ENCODE peak calls at places on chromosome 2, in eight cellular contexts. U is heart left ventricle, J is pancreas, E is sigmoid colon, L is breast epithelium, B is adrenal gland, Q is ovary, W is heart right ventricle. T is an unnamed sample.

GRCh38 chr2:239675856-239676715 is 275.3 kb upstream of the HDAC4 start:
- DNase-seq in E (no peak), W (no peak), U (no peak), B (no peak), Q (peak; percentile 2), J (no peak), L (peak; percentile 28), T (no peak)

GRCh38 chr2:111028720-111029119 is 92.0 kb upstream of the BCL2L11 start:
- DNase-seq in J (no peak), Q (no peak), W (no peak), L (no peak), E (no peak), B (no peak), U (no peak), T (no peak)

GRCh38 chr2:217092710-217093379 is 233.0 kb upstream of the TNP1 start:
- DNase-seq in B (no peak), E (no peak), J (no peak), Q (no peak), U (peak; percentile 30), W (no peak), L (no peak), T (no peak)

GRCh38 chr2:22801071-22801470 is 583.9 kb upstream of the KLHL29 start:
- DNase-seq in J (no peak), L (no peak), B (no peak), W (no peak), E (no peak), U (no peak), Q (no peak), T (no peak)

GRCh38 chr2:101398026-101398830 is 10.9 kb upstream of the CREG2 start:
- DNase-seq in W (no peak), B (no peak), L (peak; percentile 3), Q (no peak), J (no peak), U (no peak), E (no peak), T (no peak)

GRCh38 chr2:109452318-109453305 is 161.2 kb downstream of the SEPTIN10 start:
- DNase-seq in Q (no peak), B (no peak), J (no peak), E (peak; percentile 52), U (no peak), W (no peak), L (no peak), T (no peak)

GRCh38 chr2:221060335-221060734 is 511.8 kb downstream of the EPHA4 start:
- DNase-seq in W (no peak), B (no peak), Q (no peak), L (no peak), E (no peak), U (no peak), J (no peak), T (no peak)

GRCh38 chr2:235967358-235967757 is 200.8 kb downstream of the GBX2 start:
- DNase-seq in U (no peak), J (no peak), E (no peak), Q (no peak), B (no peak), L (no peak), W (no peak), T (no peak)

GRCh38 chr2:3566806-3567205 is 8.3 kb upstream of the RPS7 start:
- DNase-seq in L (no peak), E (no peak), Q (no peak), W (no peak), J (no peak), U (no peak), B (no peak), T (no peak)

GRCh38 chr2:222706616-222707015 is 35.2 kb downstream of the MOGAT1 start:
- DNase-seq in W (no peak), Q (no peak), J (no peak), B (no peak), U (no peak), E (no peak), L (no peak), T (no peak)

GRCh38 chr2:214542866-214543265 is 132.0 kb downstream of the VWC2L start:
- DNase-seq in Q (no peak), E (no peak), J (no peak), L (no peak), U (no peak), B (no peak), W (no peak), T (no peak)

GRCh38 chr2:199273043-199273647 is 184.6 kb downstream of the SATB2 start:
- DNase-seq in B (no peak), Q (no peak), L (no peak), W (no peak), U (no peak), E (no peak), J (no peak), T (no peak)

GRCh38 chr2:170943596-170943995 is 14.5 kb downstream of the GORASP2 start:
- DNase-seq in Q (no peak), W (no peak), U (no peak), L (no peak), B (peak; percentile 19), J (no peak), E (no peak), T (no peak)

GRCh38 chr2:62501794-62502500 is 4.0 kb downstream of the TMEM17 start:
- DNase-seq in J (no peak), L (no peak), W (no peak), Q (no peak), B (no peak), U (no peak), E (no peak), T (no peak)

GRCh38 chr2:62506421-62506750 is 391 bp upstream of the TMEM17 start:
- DNase-seq in J (no peak), W (no peak), B (no peak), Q (no peak), E (no peak), U (no peak), L (no peak), T (no peak)

GRCh38 chr2:62505649-62506420 is at the start of gene TMEM17:
- DNase-seq in Q (peak; percentile 95), W (peak; percentile 93), E (peak; percentile 97), B (peak; percentile 95), L (peak; percentile 86), J (peak; percentile 91), U (peak; percentile 95), T (peak; percentile 79)

GRCh38 chr2:62504657-62505056 is 1.3 kb downstream of the TMEM17 start:
- DNase-seq in L (no peak), E (no peak), W (no peak), U (no peak), J (no peak), Q (no peak), B (no peak), T (no peak)

DNA sequence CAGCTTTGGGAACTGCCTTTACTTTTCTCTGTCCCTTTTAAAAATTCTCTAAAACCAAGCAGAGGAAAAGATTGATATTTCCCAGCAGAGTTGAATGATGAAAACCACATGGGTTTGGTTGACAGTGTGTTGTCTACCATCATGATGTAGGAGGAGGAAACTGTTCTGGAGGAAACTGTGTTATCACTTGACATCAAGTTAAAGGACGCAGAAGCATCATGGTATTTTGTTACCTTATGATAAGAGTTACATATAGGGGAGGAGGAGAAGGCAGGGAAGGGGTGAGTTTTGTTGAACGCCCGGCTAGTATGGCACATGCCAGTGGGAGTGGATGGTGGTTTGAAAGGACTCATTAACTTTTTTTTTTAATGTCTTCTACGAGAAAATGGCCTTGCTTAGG is 886 bp downstream of the TMEM17 start:
- DNase-seq in E (no peak), W (no peak), L (no peak), Q (no peak), B (no peak), U (no peak), J (no peak), T (no peak)
- H3K27ac ChIP-seq in E (peak overlapping the region; percentile 92), W (peak overlapping the region; percentile 92), L (peak overlapping the region; percentile 94), Q (peak overlapping the region; percentile 91), B (peak overlapping the region; percentile 93), U (peak overlapping the region; percentile 87), J (peak overlapping the region; percentile 92), T (peak overlapping the region; percentile 86)

DNA sequence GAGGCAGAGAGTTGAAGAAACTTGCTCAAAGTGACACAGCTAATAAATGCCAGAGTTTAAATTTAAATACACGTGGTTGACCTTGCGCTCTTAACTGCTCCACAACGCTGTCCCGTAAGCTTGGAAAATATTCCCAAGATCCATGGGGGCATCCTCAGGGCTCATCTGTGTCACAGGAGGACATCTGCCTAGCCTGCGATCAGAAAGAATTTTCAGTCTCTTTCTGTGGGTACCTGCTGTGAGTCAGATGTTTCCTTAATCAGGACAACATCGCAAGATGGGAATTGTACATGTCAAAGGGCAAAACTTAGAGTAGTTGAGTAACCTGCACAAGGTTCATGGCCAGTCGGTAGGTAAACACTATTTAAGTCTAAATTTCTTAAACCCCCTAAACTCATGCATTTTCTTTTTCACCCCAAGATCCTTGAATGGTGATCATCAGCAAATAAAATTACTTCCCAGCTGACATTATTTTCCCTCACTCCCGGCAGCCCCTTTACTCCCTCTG is 1.4 kb downstream of the CMPK2 start:
- DNase-seq in L (no peak), U (no peak), E (no peak), B (no peak), W (no peak), Q (no peak), J (no peak), T (no peak)
- H3K27ac ChIP-seq in L (no peak overlapping the region), U (peak overlapping the region; percentile 93), E (no peak overlapping the region), B (no peak overlapping the region), W (no peak overlapping the region), Q (no peak overlapping the region), J (no peak overlapping the region), T (no peak overlapping the region)

GRCh38 chr2:231160701-231161100 is 35.9 kb upstream of the HTR2B start:
- DNase-seq in Q (no peak), B (no peak), U (no peak), E (no peak), J (no peak), L (no peak), W (no peak), T (no peak)

GRCh38 chr2:231161252-231162035 is 36.6 kb upstream of the HTR2B start:
- DNase-seq in U (no peak), J (no peak), B (no peak), W (no peak), E (no peak), Q (no peak), L (no peak), T (no peak)

GRCh38 chr2:231159306-231159705 is 34.5 kb upstream of the HTR2B start:
- DNase-seq in L (no peak), E (no peak), U (no peak), W (no peak), B (no peak), Q (no peak), J (no peak), T (no peak)

GRCh38 chr2:231163011-231163410 is 35.4 kb upstream of the ARMC9 start:
- DNase-seq in B (no peak), Q (no peak), J (no peak), E (no peak), L (no peak), W (no peak), U (no peak), T (no peak)

DNA sequence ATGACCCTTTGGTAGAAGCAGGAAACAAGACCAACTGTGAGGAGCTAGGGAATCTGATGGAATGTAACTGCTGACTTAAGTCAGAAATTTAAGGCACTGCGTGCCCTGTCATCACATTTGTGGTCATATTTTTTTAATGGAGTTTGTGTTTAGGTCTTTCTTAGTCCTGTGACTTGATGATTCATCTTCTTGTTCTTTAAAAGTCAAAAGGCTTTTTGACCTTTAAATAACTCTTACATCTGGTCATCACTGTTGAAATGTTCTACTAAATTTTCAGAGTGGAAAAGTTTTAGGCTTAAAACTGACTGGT is 36.4 kb upstream of the ARMC9 start:
- DNase-seq in L (no peak), J (no peak), Q (no peak), W (no peak), B (no peak), U (no peak), E (no peak), T (no peak)
- H3K27ac ChIP-seq in L (peak overlapping the region; percentile 74), J (peak overlapping the region; percentile 14), Q (no peak overlapping the region), W (peak overlapping the region; percentile 28), B (peak overlapping the region; percentile 82), U (peak overlapping the region; percentile 63), E (peak overlapping the region; percentile 47), T (no peak overlapping the region)

GRCh38 chr2:169139993-169140767 is 70.8 kb downstream of the DHRS9 start:
- DNase-seq in U (no peak), W (no peak), E (no peak), B (no peak), J (no peak), L (no peak), Q (no peak), T (no peak)
- H3K27ac ChIP-seq in U (no peak overlapping the region), W (no peak overlapping the region), E (no peak overlapping the region), B (no peak overlapping the region), J (no peak overlapping the region), L (no peak overlapping the region), Q (no peak overlapping the region), T (no peak overlapping the region)